ENCODE peak calls at places on chromosome 3, in seven cellular contexts. T is lower leg skin, S is uterus, W is pancreas, G is heart right ventricle, Y is breast epithelium, P is lower lobe of right lung. R is an unnamed sample.

GRCh38 chr3:82641701-82642100 is 880.3 kb upstream of the GBE1 start:
- DNase-seq in W (no peak), G (no peak), S (no peak), T (no peak), Y (no peak), P (no peak), R (no peak)

GRCh38 chr3:153734777-153735551 is 386.2 kb upstream of the ARHGEF26 start:
- DNase-seq in G (no peak), Y (no peak), W (no peak), T (no peak), S (no peak), P (no peak), R (no peak)

GRCh38 chr3:168097381-168097780 is 1.7 kb upstream of the GOLIM4 start:
- DNase-seq in T (no peak), P (no peak), G (no peak), W (no peak), Y (no peak), S (no peak), R (no peak)

GRCh38 chr3:192684151-192684550 is 43.2 kb downstream of the FGF12 start:
- DNase-seq in Y (no peak), W (no peak), T (no peak), P (no peak), G (no peak), S (no peak), R (no peak)

GRCh38 chr3:42256135-42256819 is 9.7 kb downstream of the CCK start:
- DNase-seq in S (no peak), Y (no peak), G (no peak), P (no peak), W (no peak), T (no peak), R (no peak)

GRCh38 chr3:177596822-177597271 is 399.6 kb upstream of the TBL1XR1 start:
- DNase-seq in P (no peak), W (no peak), T (no peak), S (no peak), Y (no peak), G (no peak), R (no peak)

GRCh38 chr3:122975163-122975923 is 52.2 kb downstream of the SEMA5B start:
- DNase-seq in Y (peak), W (no peak), T (no peak), P (no peak), S (peak), G (peak), R (no peak)

GRCh38 chr3:157239082-157239704 is 79.2 kb upstream of the CCNL1 start:
- DNase-seq in Y (no peak), W (peak), S (peak), T (no peak), G (peak), P (peak), R (peak)

GRCh38 chr3:100653731-100654309 is 44.4 kb downstream of the ADGRG7 start:
- DNase-seq in G (no peak), W (no peak), S (no peak), Y (no peak), P (no peak), T (no peak), R (no peak)

GRCh38 chr3:196218155-196218712 is 1.9 kb downstream of the SLC51A start:
- DNase-seq in Y (no peak), S (no peak), T (no peak), W (no peak), G (no peak), P (no peak), R (no peak)

GRCh38 chr3:171967932-171968678 is 71.3 kb upstream of the FNDC3B start:
- DNase-seq in T (no peak), W (no peak), Y (no peak), G (peak), P (no peak), S (no peak), R (no peak)

GRCh38 chr3:108602249-108602934 is 12.9 kb downstream of the DZIP3 start:
- DNase-seq in W (no peak), S (no peak), P (no peak), G (peak), Y (no peak), T (no peak), R (peak)

GRCh38 chr3:130772124-130772523 is 25.5 kb upstream of the PIK3R4 start:
- DNase-seq in W (no peak), S (no peak), P (no peak), Y (no peak), G (no peak), T (no peak), R (no peak)

GRCh38 chr3:43418601-43419272 is 132.4 kb downstream of the SNRK start:
- DNase-seq in T (no peak), W (no peak), Y (no peak), S (no peak), G (peak), P (no peak), R (no peak)

GRCh38 chr3:97949743-97950142 is 22.5 kb downstream of the RIOX2 start:
- DNase-seq in G (no peak), W (no peak), P (no peak), S (no peak), T (no peak), Y (no peak), R (no peak)

GRCh38 chr3:84586427-84586826 is 372.4 kb upstream of the CADM2 start:
- DNase-seq in G (no peak), S (no peak), T (no peak), W (no peak), Y (no peak), P (no peak), R (no peak)

GRCh38 chr3:190496859-190497258 is 17.0 kb upstream of the IL1RAP start:
- DNase-seq in W (no peak), G (no peak), P (no peak), S (no peak), Y (no peak), T (no peak), R (no peak)

GRCh38 chr3:133820129-133820528 is 14.5 kb downstream of the SRPRB start:
- DNase-seq in Y (no peak), W (no peak), P (no peak), G (no peak), T (no peak), S (no peak), R (no peak)

GRCh38 chr3:15812183-15812582 is 14.4 kb upstream of the ANKRD28 start:
- DNase-seq in T (no peak), S (no peak), P (no peak), G (no peak), Y (no peak), W (no peak), R (no peak)

DNA sequence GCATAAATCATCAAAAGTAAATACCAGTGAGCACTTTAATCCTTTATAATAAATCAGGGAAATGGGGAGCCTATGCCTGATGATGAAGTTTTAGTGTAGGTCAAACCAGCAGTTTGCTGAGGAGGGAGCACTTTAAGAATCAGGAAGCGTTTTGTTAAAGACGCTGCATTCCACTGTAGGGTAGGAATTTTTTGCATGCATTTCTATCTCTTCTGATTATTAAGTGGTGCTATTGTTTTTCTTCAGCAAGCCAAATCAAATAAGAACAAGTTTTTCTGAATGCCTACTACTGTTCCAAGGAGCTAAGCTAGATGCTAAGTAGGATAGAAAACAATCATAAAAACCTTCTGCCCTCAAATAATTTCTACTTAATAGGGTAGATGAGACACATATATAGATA is 781.4 kb downstream of the TBL1XR1 start:
- DNase-seq in P (no peak), G (no peak), Y (no peak), W (no peak), T (no peak), S (no peak), R (no peak)
- H3K4me3 ChIP-seq in P (no peak), G (no peak), Y (no peak), W (no peak), T (no peak), S (no peak), R (no peak)

GRCh38 chr3:71050521-71051258 is 532.8 kb downstream of the FOXP1 start:
- DNase-seq in Y (no peak), T (no peak), S (no peak), P (no peak), W (no peak), G (no peak), R (peak)
- H3K4me3 ChIP-seq in Y (no peak), T (no peak), S (no peak), P (no peak), W (no peak), G (no peak), R (no peak)

GRCh38 chr3:20054549-20054987 is 14.3 kb downstream of the KAT2B start:
- DNase-seq in G (peak), T (peak), Y (no peak), S (no peak), P (no peak), W (no peak), R (peak)
- H3K4me3 ChIP-seq in G (no peak), T (no peak), Y (no peak), S (no peak), P (no peak), W (no peak), R (no peak)

DNA sequence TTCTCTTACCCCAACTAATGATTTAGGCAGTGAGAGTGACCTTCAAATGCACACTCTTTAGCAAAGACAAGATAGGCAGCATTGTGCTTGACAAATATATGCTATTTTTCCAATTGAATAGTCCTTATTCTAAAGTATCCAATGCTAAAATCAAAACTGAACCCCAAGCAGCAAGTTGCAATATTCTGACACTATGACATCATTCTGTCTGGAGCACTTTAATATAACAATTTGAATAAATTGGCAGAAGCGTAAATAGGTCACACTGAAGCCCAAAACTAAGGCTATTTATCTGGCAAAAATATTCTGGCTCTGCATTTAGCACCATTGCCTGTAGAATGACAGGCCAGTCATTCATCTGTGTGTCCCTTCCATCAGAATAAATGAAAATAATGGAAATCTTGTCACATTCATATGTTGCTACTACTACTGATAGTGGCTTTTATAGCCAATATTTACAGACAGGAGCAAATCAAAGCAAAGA is 2.9 kb downstream of the CBLB start:
- DNase-seq in Y (no peak), P (no peak), T (no peak), W (no peak), G (no peak), S (no peak), R (no peak)
- H3K4me3 ChIP-seq in Y (peak), P (peak), T (no peak), W (no peak), G (peak), S (no peak), R (no peak)

DNA sequence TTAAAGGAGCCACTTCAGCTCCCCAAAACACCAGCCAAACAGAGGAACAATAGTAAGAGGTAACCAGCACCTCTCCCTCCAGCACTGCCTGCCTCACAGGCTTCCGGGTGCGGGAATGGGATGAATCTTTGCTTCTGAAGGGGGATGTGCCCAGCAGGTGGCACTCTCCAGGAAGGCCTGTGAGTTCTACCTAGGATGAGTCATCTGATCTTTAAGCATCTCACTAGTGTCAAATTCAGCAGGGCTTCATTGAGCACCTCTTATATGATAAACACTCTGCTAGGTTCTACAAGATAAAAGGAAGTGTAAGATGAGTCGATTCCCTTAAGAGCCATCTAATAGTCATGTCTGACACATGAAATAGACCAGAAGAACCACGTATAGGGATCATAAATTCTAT is 237.4 kb upstream of the UMPS start:
- DNase-seq in S (peak), W (peak), G (no peak), Y (peak), T (no peak), P (peak), R (no peak)
- H3K4me3 ChIP-seq in S (no peak), W (no peak), G (no peak), Y (no peak), T (no peak), P (no peak), R (no peak)